ENCODE peak calls at places on chromosomes 2 and 18, in four cellular contexts. G, I, D and X are unnamed samples.

GRCh38 chr2:127537142-127537541 is 1.7 kb downstream of the MYO7B start:
- DNase-seq in G (no peak), I (no peak), D (no peak), X (no peak)

GRCh38 chr2:43059183-43059897 is 167.1 kb downstream of the ZFP36L2 start:
- DNase-seq in G (peak), I (peak), D (no peak), X (no peak)

GRCh38 chr18:78913830-78914585 is 65.6 kb upstream of the SALL3 start:
- DNase-seq in G (no peak), I (no peak), D (no peak), X (no peak)

GRCh38 chr2:71000780-71001591 is 6.3 kb upstream of the TEX261 start:
- DNase-seq in G (no peak), I (peak), D (peak), X (peak)

GRCh38 chr2:128026422-128027277 is 1.2 kb downstream of the SAP130 start:
- DNase-seq in G (no peak), I (peak), D (no peak), X (no peak)

GRCh38 chr18:36808681-36809080 is 20.1 kb downstream of the TPGS2 start:
- DNase-seq in G (no peak), I (no peak), D (no peak), X (no peak)

GRCh38 chr2:43676322-43677050 is at the start of gene C1GALT1C1L:
- DNase-seq in G (no peak), I (peak), D (peak), X (peak)

GRCh38 chr18:57437782-57438668 is 2.9 kb downstream of the ONECUT2 start:
- DNase-seq in G (no peak), I (no peak), D (peak), X (peak)

GRCh38 chr2:112031916-112032582 is 23.0 kb upstream of the TMEM87B start:
- DNase-seq in G (no peak), I (no peak), D (no peak), X (no peak)

GRCh38 chr2:130836501-130837174 is at the start of gene ARHGEF4:
- DNase-seq in G (no peak), I (peak), D (no peak), X (peak)

GRCh38 chr2:37544617-37545031 is 126.8 kb downstream of the CDC42EP3 start:
- DNase-seq in G (no peak), I (no peak), D (no peak), X (no peak)

GRCh38 chr2:109213646-109214417 is 84.8 kb downstream of the SH3RF3 start:
- DNase-seq in G (peak), I (peak), D (no peak), X (no peak)

GRCh38 chr2:220276736-220277444 is 649.5 kb downstream of the SLC4A3 start:
- DNase-seq in G (no peak), I (no peak), D (no peak), X (no peak)

GRCh38 chr2:227402321-227402720 is 14.6 kb upstream of the SCYGR1 start:
- DNase-seq in G (no peak), I (no peak), D (no peak), X (no peak)

GRCh38 chr2:109433486-109433885 is 180.3 kb downstream of the SEPTIN10 start:
- DNase-seq in G (no peak), I (no peak), D (no peak), X (no peak)

GRCh38 chr18:34592961-34593382 is 117.1 kb upstream of the DTNA start:
- DNase-seq in G (no peak), I (no peak), D (no peak), X (no peak)

GRCh38 chr2:19736191-19736831 is 165.5 kb downstream of the TTC32 start:
- DNase-seq in G (no peak), I (no peak), D (no peak), X (no peak)

GRCh38 chr2:136392897-136393296 is 274.9 kb upstream of the CXCR4 start:
- DNase-seq in G (no peak), I (no peak), D (no peak), X (no peak)

GRCh38 chr2:177271981-177272666 is 7.6 kb upstream of the NFE2L2 start:
- DNase-seq in G (no peak), I (no peak), D (no peak), X (no peak)

GRCh38 chr2:177273456-177273855 is 8.9 kb upstream of the NFE2L2 start:
- DNase-seq in G (no peak), I (no peak), D (no peak), X (no peak)

GRCh38 chr2:177275041-177275440 is 10.5 kb upstream of the NFE2L2 start:
- DNase-seq in G (no peak), I (no peak), D (no peak), X (no peak)

GRCh38 chr2:177270531-177270930 is 6.0 kb upstream of the NFE2L2 start:
- DNase-seq in G (no peak), I (no peak), D (no peak), X (no peak)

GRCh38 chr2:177272765-177273164 is 8.2 kb upstream of the NFE2L2 start:
- DNase-seq in G (no peak), I (no peak), D (no peak), X (no peak)
- TF ChIP-seq POLR2AphosphoS2 in G (no peak), I (no peak), D (no peak), X (no peak)

GRCh38 chr2:150520887-150521664 is 33.6 kb upstream of the RND3 start:
- DNase-seq in G (no peak), I (no peak), D (no peak), X (no peak)
- TF ChIP-seq POLR2AphosphoS2 in G (no peak), I (no peak), D (no peak), X (no peak)

DNA sequence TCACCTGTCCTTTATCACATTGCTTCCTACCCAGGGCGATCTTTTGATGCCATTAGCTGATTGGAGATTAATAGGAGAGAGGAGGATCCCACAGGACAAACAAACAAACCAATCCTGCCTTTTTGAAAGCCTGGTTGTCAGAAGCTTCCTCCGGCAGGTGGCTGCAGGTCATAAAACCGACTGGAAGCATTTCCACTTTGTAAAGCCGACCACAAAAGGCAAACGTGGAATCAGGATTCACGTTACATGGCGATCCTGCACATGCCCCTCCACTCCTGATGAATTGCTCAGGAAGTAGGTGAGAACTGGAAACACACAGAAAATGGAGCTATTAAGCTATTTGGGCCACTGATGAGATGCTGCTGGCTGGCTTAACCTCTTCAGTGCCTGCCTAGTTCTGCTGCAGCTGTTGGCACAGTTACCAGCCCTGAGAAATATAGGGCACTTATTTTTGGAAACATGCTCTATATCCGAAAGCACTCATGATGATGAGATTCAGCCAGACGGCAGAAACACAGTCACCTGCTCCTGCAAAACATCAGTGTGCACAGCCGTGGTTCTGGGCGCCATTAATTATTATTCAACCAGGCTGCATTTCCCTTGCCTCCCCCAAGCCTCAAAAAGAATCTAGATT is 110.3 kb upstream of the ST6GAL2 start:
- DNase-seq in G (no peak), I (no peak), D (no peak), X (no peak)
- TF ChIP-seq POLR2AphosphoS2 in G (no peak), I (no peak), D (no peak), X (no peak)

DNA sequence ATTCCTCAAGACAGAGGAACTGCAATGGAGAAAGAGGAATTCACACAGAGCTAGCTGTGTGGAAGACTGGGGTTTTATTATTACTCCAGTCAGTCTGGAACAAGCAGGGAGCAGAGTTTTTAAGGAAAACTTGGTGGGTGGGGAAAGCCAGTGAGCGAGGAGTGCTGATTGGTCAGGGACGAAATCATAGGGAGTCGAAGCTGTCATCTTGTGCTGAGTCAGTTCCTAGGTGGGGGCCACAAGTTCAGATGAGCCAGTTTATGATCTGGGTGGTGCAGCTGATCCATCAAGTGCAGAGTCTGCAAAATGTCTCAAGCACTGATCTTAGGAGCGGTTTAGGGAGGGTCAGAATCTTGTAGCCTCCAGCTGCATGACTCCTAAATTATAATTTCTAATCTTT is 14.0 kb upstream of the CXCR1 start:
- DNase-seq in G (no peak), I (peak), D (no peak), X (no peak)
- TF ChIP-seq POLR2AphosphoS2 in G (no peak), I (no peak), D (no peak), X (no peak)

DNA sequence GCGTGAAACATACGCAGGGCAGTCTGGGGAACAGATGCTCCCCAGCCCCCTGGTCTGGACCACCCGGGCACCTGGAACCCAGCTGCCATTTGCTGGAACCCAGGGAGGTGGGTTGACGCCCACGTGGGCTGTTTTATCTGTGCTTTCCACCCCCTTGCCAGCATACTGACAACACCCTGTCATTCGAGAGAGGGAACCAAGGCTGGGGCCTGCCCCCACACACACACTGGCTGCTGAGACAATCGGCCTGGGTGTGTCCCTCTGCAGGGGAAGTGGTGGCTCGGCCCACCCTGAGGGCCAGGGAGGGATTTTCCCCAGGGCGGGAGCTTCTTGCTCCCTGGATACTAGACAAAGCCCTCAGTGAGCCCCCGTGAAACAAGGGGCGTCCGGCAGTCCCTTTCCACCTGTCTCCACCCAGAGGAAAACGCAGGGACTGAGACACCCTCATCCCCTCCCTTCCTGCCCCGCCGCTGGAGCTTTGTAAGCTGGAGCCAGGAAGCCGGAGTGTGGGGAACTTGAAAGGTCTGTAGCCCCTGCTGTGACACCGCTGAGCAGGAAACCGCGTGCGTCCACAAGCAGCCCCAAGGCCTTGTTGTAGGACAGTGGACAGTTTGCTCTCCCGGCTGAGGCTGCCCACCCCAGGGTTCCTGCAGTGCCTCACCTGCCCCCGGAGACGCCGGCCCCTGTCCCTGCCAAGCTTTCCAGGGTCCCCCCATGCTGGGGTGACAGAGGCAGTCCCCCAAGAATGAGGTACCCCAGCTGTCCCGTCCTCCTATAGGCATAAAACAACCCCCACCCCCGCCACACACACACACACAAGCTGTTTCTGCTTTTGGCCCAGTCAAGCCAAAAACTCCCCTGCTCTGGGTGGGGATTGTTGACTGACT is 14.1 kb upstream of the KLF11 start:
- DNase-seq in G (no peak), I (peak), D (no peak), X (no peak)
- TF ChIP-seq POLR2AphosphoS2 in G (no peak), I (no peak), D (no peak), X (no peak)